ENCODE peak calls at places on chromosomes 2 and 18, in five cellular contexts. C is fibroblast of the aortic adventitia, R is fibroblast of lung, B is KBM-7, L is adrenal gland. Q is an unnamed sample.

GRCh38 chr18:11983592-11983991 is 2.3 kb downstream of the IMPA2 start:
- DNase-seq in L (peak; percentile 39), C (no peak), B (no peak), R (no peak), Q (no peak)

GRCh38 chr2:60806988-60807681 is 51.1 kb downstream of the PAPOLG start:
- DNase-seq in C (peak; percentile 47), B (peak; percentile 86), R (peak; percentile 8), L (no peak), Q (peak; percentile 55)

GRCh38 chr18:36775396-36775795 is 53.4 kb downstream of the TPGS2 start:
- DNase-seq in B (no peak), L (no peak), C (peak; percentile 21), R (no peak), Q (no peak)

GRCh38 chr18:3046216-3046808 is 33.4 kb upstream of the LPIN2 start:
- DNase-seq in B (no peak), C (no peak), L (no peak), R (no peak), Q (no peak)

GRCh38 chr18:650428-650858 is 7.0 kb upstream of the TYMS start:
- DNase-seq in R (no peak), L (no peak), C (no peak), B (peak; percentile 82), Q (no peak)

GRCh38 chr18:45652703-45653490 is 37.6 kb downstream of the SLC14A2 start:
- DNase-seq in L (no peak), B (no peak), C (no peak), R (no peak), Q (peak; percentile 22)

GRCh38 chr2:205051417-205051816 is 506.1 kb downstream of the PARD3B start:
- DNase-seq in R (peak; percentile 24), B (no peak), L (no peak), C (peak; percentile 8), Q (peak; percentile 17)

GRCh38 chr18:4549164-4549920 is 94.2 kb upstream of the DLGAP1 start:
- DNase-seq in R (no peak), L (no peak), C (no peak), B (no peak), Q (no peak)

GRCh38 chr2:50782543-50782942 is 249.4 kb downstream of the NRXN1 start:
- DNase-seq in L (no peak), B (no peak), C (no peak), R (no peak), Q (no peak)

GRCh38 chr2:226618875-226619605 is 180.6 kb downstream of the IRS1 start:
- DNase-seq in C (peak; percentile 69), L (no peak), R (peak; percentile 71), B (no peak), Q (peak; percentile 61)

GRCh38 chr18:12921178-12921577 is 26.6 kb upstream of the SEH1L start:
- DNase-seq in B (no peak), C (no peak), R (no peak), L (no peak), Q (no peak)

GRCh38 chr2:220855296-220855695 is 716.8 kb downstream of the EPHA4 start:
- DNase-seq in R (peak; percentile 43), B (no peak), C (no peak), L (no peak), Q (peak; percentile 16)

GRCh38 chr2:88614497-88615157 is 12.6 kb downstream of the EIF2AK3 start:
- DNase-seq in B (no peak), L (no peak), R (no peak), C (no peak), Q (no peak)

GRCh38 chr2:170031288-170031687 is 146.7 kb upstream of the MYO3B start:
- DNase-seq in B (no peak), R (no peak), L (no peak), C (no peak), Q (no peak)

GRCh38 chr2:202158796-202159195 is 79.6 kb downstream of the SUMO1 start:
- DNase-seq in B (no peak), R (peak; percentile 54), C (peak; percentile 70), L (no peak), Q (peak; percentile 46)

GRCh38 chr2:98088261-98088660 is 1.3 kb downstream of the VWA3B start:
- DNase-seq in B (peak; percentile 84), R (no peak), L (peak; percentile 55), C (no peak), Q (no peak)

GRCh38 chr2:128375454-128375853 is 56.8 kb upstream of the HS6ST1 start:
- DNase-seq in R (peak; percentile 52), L (no peak), B (no peak), C (no peak), Q (no peak)

Q was measured in fibroblast of pulmonary artery.